ENCODE peak calls at places on chromosomes 2 and 18, in seven cellular contexts. One of them, this sample, is unnamed.

GRCh38 chr2:3642521-3643215 is 15.3 kb upstream of the ALLC start:
- DNase-seq in neural crest cell: no peak
- DNase-seq in GM12864: no peak
- DNase-seq in endothelial cell: no peak
- DNase-seq in Calu3: no peak
- DNase-seq in CD8-positive, alpha-beta T cell: no peak
- DNase-seq in fibroblast of mammary gland: no peak
- DNase-seq in this sample: no peak

GRCh38 chr2:169107645-169108044 is 38.3 kb downstream of the DHRS9 start:
- DNase-seq in neural crest cell: no peak
- DNase-seq in GM12864: peak; percentile 50
- DNase-seq in endothelial cell: no peak
- DNase-seq in Calu3: peak; percentile 23
- DNase-seq in CD8-positive, alpha-beta T cell: peak; percentile 44
- DNase-seq in fibroblast of mammary gland: no peak
- DNase-seq in this sample: no peak

GRCh38 chr2:166643980-166644379 is 149.9 kb upstream of the SCN7A start:
- DNase-seq in neural crest cell: no peak
- DNase-seq in GM12864: no peak
- DNase-seq in endothelial cell: no peak
- DNase-seq in Calu3: no peak
- DNase-seq in CD8-positive, alpha-beta T cell: no peak
- DNase-seq in fibroblast of mammary gland: no peak
- DNase-seq in this sample: no peak

GRCh38 chr18:78208052-78208451 is 771.6 kb upstream of the SALL3 start:
- DNase-seq in neural crest cell: no peak
- DNase-seq in GM12864: no peak
- DNase-seq in endothelial cell: no peak
- DNase-seq in Calu3: no peak
- DNase-seq in CD8-positive, alpha-beta T cell: no peak
- DNase-seq in fibroblast of mammary gland: no peak
- DNase-seq in this sample: no peak

GRCh38 chr2:102070058-102070642 is 72.4 kb upstream of the IL1R1 start:
- DNase-seq in neural crest cell: no peak
- DNase-seq in GM12864: no peak
- DNase-seq in endothelial cell: no peak
- DNase-seq in Calu3: peak; percentile 41
- DNase-seq in CD8-positive, alpha-beta T cell: no peak
- DNase-seq in fibroblast of mammary gland: peak; percentile 94
- DNase-seq in this sample: no peak

GRCh38 chr2:237500681-237501424 is 13.8 kb downstream of the MLPH start:
- DNase-seq in neural crest cell: no peak
- DNase-seq in GM12864: no peak
- DNase-seq in endothelial cell: no peak
- DNase-seq in Calu3: no peak
- DNase-seq in CD8-positive, alpha-beta T cell: no peak
- DNase-seq in fibroblast of mammary gland: peak; percentile 100
- DNase-seq in this sample: no peak

GRCh38 chr2:47003641-47004427 is 88.2 kb upstream of the MCFD2 start:
- DNase-seq in neural crest cell: no peak
- DNase-seq in GM12864: no peak
- DNase-seq in endothelial cell: no peak
- DNase-seq in Calu3: no peak
- DNase-seq in CD8-positive, alpha-beta T cell: no peak
- DNase-seq in fibroblast of mammary gland: no peak
- DNase-seq in this sample: no peak

GRCh38 chr2:158781562-158781961 is 13.6 kb upstream of the DAPL1 start:
- DNase-seq in neural crest cell: no peak
- DNase-seq in GM12864: no peak
- DNase-seq in endothelial cell: no peak
- DNase-seq in Calu3: no peak
- DNase-seq in CD8-positive, alpha-beta T cell: no peak
- DNase-seq in fibroblast of mammary gland: peak; percentile 92
- DNase-seq in this sample: no peak

GRCh38 chr2:10342245-10342951 is 39.7 kb downstream of the HPCAL1 start:
- DNase-seq in neural crest cell: no peak
- DNase-seq in GM12864: no peak
- DNase-seq in endothelial cell: no peak
- DNase-seq in Calu3: no peak
- DNase-seq in CD8-positive, alpha-beta T cell: no peak
- DNase-seq in fibroblast of mammary gland: peak; percentile 38
- DNase-seq in this sample: no peak

GRCh38 chr18:42765225-42765624 is 350.3 kb downstream of the RIT2 start:
- DNase-seq in neural crest cell: no peak
- DNase-seq in GM12864: no peak
- DNase-seq in endothelial cell: no peak
- DNase-seq in Calu3: no peak
- DNase-seq in CD8-positive, alpha-beta T cell: no peak
- DNase-seq in fibroblast of mammary gland: no peak
- DNase-seq in this sample: no peak

GRCh38 chr2:180722551-180723239 is 257.7 kb upstream of the UBE2E3 start:
- DNase-seq in neural crest cell: no peak
- DNase-seq in GM12864: no peak
- DNase-seq in endothelial cell: no peak
- DNase-seq in Calu3: no peak
- DNase-seq in CD8-positive, alpha-beta T cell: no peak
- DNase-seq in fibroblast of mammary gland: peak; percentile 90
- DNase-seq in this sample: no peak

GRCh38 chr2:8102470-8102869 is 579.4 kb upstream of the ID2 start:
- DNase-seq in neural crest cell: no peak
- DNase-seq in GM12864: no peak
- DNase-seq in endothelial cell: no peak
- DNase-seq in Calu3: no peak
- DNase-seq in CD8-positive, alpha-beta T cell: no peak
- DNase-seq in fibroblast of mammary gland: no peak
- DNase-seq in this sample: no peak

GRCh38 chr2:122168799-122169198 is 413.3 kb downstream of the TSN start:
- DNase-seq in neural crest cell: no peak
- DNase-seq in GM12864: no peak
- DNase-seq in endothelial cell: peak; percentile 30
- DNase-seq in Calu3: peak; percentile 14
- DNase-seq in CD8-positive, alpha-beta T cell: no peak
- DNase-seq in fibroblast of mammary gland: no peak
- DNase-seq in this sample: no peak

GRCh38 chr2:61426267-61426897 is 44.5 kb downstream of the USP34 start:
- DNase-seq in neural crest cell: peak; percentile 35
- DNase-seq in GM12864: peak; percentile 53
- DNase-seq in endothelial cell: peak; percentile 71
- DNase-seq in Calu3: peak; percentile 73
- DNase-seq in CD8-positive, alpha-beta T cell: peak; percentile 78
- DNase-seq in fibroblast of mammary gland: peak; percentile 47
- DNase-seq in this sample: peak; percentile 74

GRCh38 chr2:47323009-47323821 is 79.7 kb upstream of the MSH2 start:
- DNase-seq in neural crest cell: peak; percentile 89
- DNase-seq in GM12864: no peak
- DNase-seq in endothelial cell: peak; percentile 84
- DNase-seq in Calu3: peak; percentile 85
- DNase-seq in CD8-positive, alpha-beta T cell: peak; percentile 37
- DNase-seq in fibroblast of mammary gland: peak; percentile 67
- DNase-seq in this sample: peak; percentile 82

GRCh38 chr2:23637011-23637778 is 252.2 kb downstream of the KLHL29 start:
- DNase-seq in neural crest cell: no peak
- DNase-seq in GM12864: no peak
- DNase-seq in endothelial cell: peak; percentile 23
- DNase-seq in Calu3: no peak
- DNase-seq in CD8-positive, alpha-beta T cell: no peak
- DNase-seq in fibroblast of mammary gland: peak; percentile 67
- DNase-seq in this sample: no peak

GRCh38 chr2:222547108-222547507 is 108.8 kb downstream of the FARSB start:
- DNase-seq in neural crest cell: no peak
- DNase-seq in GM12864: no peak
- DNase-seq in endothelial cell: no peak
- DNase-seq in Calu3: no peak
- DNase-seq in CD8-positive, alpha-beta T cell: no peak
- DNase-seq in fibroblast of mammary gland: no peak
- DNase-seq in this sample: no peak

GRCh38 chr18:48519431-48520100 is 19.3 kb upstream of the CTIF start:
- DNase-seq in neural crest cell: no peak
- DNase-seq in GM12864: no peak
- DNase-seq in endothelial cell: no peak
- DNase-seq in Calu3: no peak
- DNase-seq in CD8-positive, alpha-beta T cell: no peak
- DNase-seq in fibroblast of mammary gland: no peak
- DNase-seq in this sample: no peak

GRCh38 chr2:220296174-220296573 is 668.7 kb downstream of the SLC4A3 start:
- DNase-seq in neural crest cell: no peak
- DNase-seq in GM12864: no peak
- DNase-seq in endothelial cell: no peak
- DNase-seq in Calu3: no peak
- DNase-seq in CD8-positive, alpha-beta T cell: no peak
- DNase-seq in fibroblast of mammary gland: no peak
- DNase-seq in this sample: no peak

GRCh38 chr2:27236626-27237025 is 19.5 kb downstream of the CAD start:
- DNase-seq in neural crest cell: no peak
- DNase-seq in GM12864: no peak
- DNase-seq in endothelial cell: no peak
- DNase-seq in Calu3: no peak
- DNase-seq in CD8-positive, alpha-beta T cell: no peak
- DNase-seq in fibroblast of mammary gland: no peak
- DNase-seq in this sample: no peak

GRCh38 chr2:179467111-179467510 is 202.5 kb upstream of the SESTD1 start:
- DNase-seq in neural crest cell: no peak
- DNase-seq in GM12864: no peak
- DNase-seq in endothelial cell: no peak
- DNase-seq in Calu3: no peak
- DNase-seq in CD8-positive, alpha-beta T cell: no peak
- DNase-seq in fibroblast of mammary gland: peak; percentile 79
- DNase-seq in this sample: no peak

GRCh38 chr2:15947431-15947830 is 7.1 kb downstream of the MYCN start:
- DNase-seq in neural crest cell: no peak
- DNase-seq in GM12864: no peak
- DNase-seq in endothelial cell: no peak
- DNase-seq in Calu3: no peak
- DNase-seq in CD8-positive, alpha-beta T cell: no peak
- DNase-seq in fibroblast of mammary gland: no peak
- DNase-seq in this sample: no peak

GRCh38 chr2:203678971-203679370 is 27.5 kb upstream of the CD28 start:
- DNase-seq in neural crest cell: no peak
- DNase-seq in GM12864: no peak
- DNase-seq in endothelial cell: no peak
- DNase-seq in Calu3: no peak
- DNase-seq in CD8-positive, alpha-beta T cell: no peak
- DNase-seq in fibroblast of mammary gland: no peak
- DNase-seq in this sample: no peak

DNA sequence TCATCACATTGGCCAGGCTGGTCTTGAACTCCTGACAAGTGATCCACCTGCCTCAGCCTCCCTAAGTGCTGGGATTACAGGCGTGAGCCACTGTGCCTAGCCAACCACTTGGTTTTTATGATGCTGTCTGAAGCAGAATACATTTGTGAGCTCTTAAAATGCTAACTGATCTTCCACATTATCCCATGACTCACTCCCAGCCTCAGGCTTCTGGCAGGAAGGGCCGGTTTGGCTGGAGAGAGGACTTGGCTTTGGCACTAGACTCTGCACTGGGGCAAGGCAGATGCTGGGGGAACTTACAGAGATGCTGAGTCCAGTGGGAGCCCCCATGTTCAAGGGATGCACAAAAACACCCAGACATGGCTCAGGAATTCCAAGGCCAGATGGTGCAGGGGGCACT is 40.5 kb upstream of the SH3BP4 start:
- DNase-seq in neural crest cell: no peak
- DNase-seq in GM12864: no peak
- DNase-seq in endothelial cell: no peak
- DNase-seq in Calu3: peak; percentile 34
- DNase-seq in CD8-positive, alpha-beta T cell: no peak
- DNase-seq in fibroblast of mammary gland: peak; percentile 78
- DNase-seq in this sample: no peak
- TF ChIP-seq CTCF in neural crest cell: no peak
- TF ChIP-seq CTCF in GM12864: no peak
- TF ChIP-seq CTCF in endothelial cell: no peak
- TF ChIP-seq CTCF in Calu3: no peak
- TF ChIP-seq CTCF in CD8-positive, alpha-beta T cell: no peak
- TF ChIP-seq CTCF in fibroblast of mammary gland: no peak
- TF ChIP-seq CTCF in this sample: no peak

DNA sequence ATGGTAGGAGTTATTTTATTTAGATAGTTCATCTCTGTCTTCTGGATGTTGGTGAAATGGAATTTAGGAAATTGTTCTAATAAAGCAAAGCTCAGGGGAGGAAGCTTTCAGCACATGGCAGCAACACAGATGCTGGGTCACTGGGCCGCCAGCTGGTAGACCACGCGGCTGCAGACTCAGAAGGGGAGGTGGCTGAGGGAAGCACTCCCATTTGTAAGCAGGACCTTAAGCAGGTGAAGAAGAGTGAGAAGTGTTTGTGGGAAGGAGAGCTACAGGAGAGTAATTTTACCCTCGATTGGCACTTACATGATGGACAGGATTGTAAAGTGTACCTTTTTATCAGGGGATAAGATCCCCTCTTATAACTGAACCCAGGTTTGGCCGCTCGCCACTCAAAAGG is 24.4 kb downstream of the NMS start:
- DNase-seq in neural crest cell: no peak
- DNase-seq in GM12864: no peak
- DNase-seq in endothelial cell: no peak
- DNase-seq in Calu3: no peak
- DNase-seq in CD8-positive, alpha-beta T cell: no peak
- DNase-seq in fibroblast of mammary gland: no peak
- DNase-seq in this sample: no peak
- TF ChIP-seq CTCF in neural crest cell: no peak
- TF ChIP-seq CTCF in GM12864: no peak
- TF ChIP-seq CTCF in endothelial cell: no peak
- TF ChIP-seq CTCF in Calu3: no peak
- TF ChIP-seq CTCF in CD8-positive, alpha-beta T cell: no peak
- TF ChIP-seq CTCF in fibroblast of mammary gland: no peak
- TF ChIP-seq CTCF in this sample: no peak

GRCh38 chr2:30711646-30712085 is 95.6 kb downstream of the CAPN13 start:
- DNase-seq in neural crest cell: peak; percentile 90
- DNase-seq in GM12864: peak; percentile 68
- DNase-seq in endothelial cell: peak; percentile 93
- DNase-seq in Calu3: peak; percentile 90
- DNase-seq in CD8-positive, alpha-beta T cell: peak; percentile 88
- DNase-seq in fibroblast of mammary gland: peak; percentile 91
- DNase-seq in this sample: peak; percentile 81

GRCh38 chr2:30713698-30714097 is 93.5 kb downstream of the CAPN13 start:
- DNase-seq in neural crest cell: no peak
- DNase-seq in GM12864: no peak
- DNase-seq in endothelial cell: no peak
- DNase-seq in Calu3: no peak
- DNase-seq in CD8-positive, alpha-beta T cell: no peak
- DNase-seq in fibroblast of mammary gland: no peak
- DNase-seq in this sample: no peak

GRCh38 chr2:30717081-30717650 is 90.1 kb downstream of the CAPN13 start:
- DNase-seq in neural crest cell: no peak
- DNase-seq in GM12864: no peak
- DNase-seq in endothelial cell: no peak
- DNase-seq in Calu3: no peak
- DNase-seq in CD8-positive, alpha-beta T cell: no peak
- DNase-seq in fibroblast of mammary gland: no peak
- DNase-seq in this sample: no peak

GRCh38 chr2:30716117-30716900 is 90.9 kb downstream of the CAPN13 start:
- DNase-seq in neural crest cell: no peak
- DNase-seq in GM12864: no peak
- DNase-seq in endothelial cell: no peak
- DNase-seq in Calu3: no peak
- DNase-seq in CD8-positive, alpha-beta T cell: no peak
- DNase-seq in fibroblast of mammary gland: no peak
- DNase-seq in this sample: no peak

GRCh38 chr2:30714811-30715709 is 92.2 kb downstream of the CAPN13 start:
- DNase-seq in neural crest cell: no peak
- DNase-seq in GM12864: no peak
- DNase-seq in endothelial cell: no peak
- DNase-seq in Calu3: no peak
- DNase-seq in CD8-positive, alpha-beta T cell: no peak
- DNase-seq in fibroblast of mammary gland: peak; percentile 19
- DNase-seq in this sample: no peak
- TF ChIP-seq CTCF in neural crest cell: no peak
- TF ChIP-seq CTCF in GM12864: no peak
- TF ChIP-seq CTCF in endothelial cell: no peak
- TF ChIP-seq CTCF in Calu3: no peak
- TF ChIP-seq CTCF in CD8-positive, alpha-beta T cell: no peak
- TF ChIP-seq CTCF in fibroblast of mammary gland: no peak
- TF ChIP-seq CTCF in this sample: no peak

GRCh38 chr18:21741511-21742322 is 1.1 kb downstream of the MIB1 start:
- DNase-seq in neural crest cell: peak; percentile 38
- DNase-seq in GM12864: no peak
- DNase-seq in endothelial cell: peak; percentile 44
- DNase-seq in Calu3: peak; percentile 28
- DNase-seq in CD8-positive, alpha-beta T cell: peak; percentile 39
- DNase-seq in fibroblast of mammary gland: peak; percentile 30
- DNase-seq in this sample: peak; percentile 32
- TF ChIP-seq CTCF in neural crest cell: no peak
- TF ChIP-seq CTCF in GM12864: no peak
- TF ChIP-seq CTCF in endothelial cell: no peak
- TF ChIP-seq CTCF in Calu3: no peak
- TF ChIP-seq CTCF in CD8-positive, alpha-beta T cell: no peak
- TF ChIP-seq CTCF in fibroblast of mammary gland: no peak
- TF ChIP-seq CTCF in this sample: no peak